ENCODE peak calls at places on chromosome 10, in six cellular contexts. One of them, this sample, is unnamed.

GRCh38 chr10:484441-484924 is 205.0 kb downstream of the DIP2C start:
- DNase-seq in pancreas: no peak
- DNase-seq in activated T-helper 9 cell treated with anti-CD3 and anti-CD28 coated beads, Interleukin-2, amount 50 U/mL, for 16 hours: no peak
- DNase-seq in stimulated activated CD4-positive, alpha-beta T cell treated with anti-CD3 and anti-CD28 coated beads, Interleukin-1b, Interleukin-23, amount 100 ng/mL, for 24 hours: no peak
- DNase-seq in left cardiac atrium: peak; percentile 44
- DNase-seq in occipital lobe: no peak
- DNase-seq in this sample: no peak

GRCh38 chr10:114261116-114261515 is 22.1 kb downstream of the VWA2 start:
- DNase-seq in left cardiac atrium: no peak
- DNase-seq in stimulated activated CD4-positive, alpha-beta T cell treated with anti-CD3 and anti-CD28 coated beads, Interleukin-1b, Interleukin-23, amount 100 ng/mL, for 24 hours: no peak
- DNase-seq in occipital lobe: no peak
- DNase-seq in activated T-helper 9 cell treated with anti-CD3 and anti-CD28 coated beads, Interleukin-2, amount 50 U/mL, for 16 hours: no peak
- DNase-seq in pancreas: no peak
- DNase-seq in this sample: no peak

GRCh38 chr10:49448924-49449323 is 53.0 kb upstream of the DRGX start:
- DNase-seq in occipital lobe: no peak
- DNase-seq in left cardiac atrium: no peak
- DNase-seq in pancreas: no peak
- DNase-seq in activated T-helper 9 cell treated with anti-CD3 and anti-CD28 coated beads, Interleukin-2, amount 50 U/mL, for 16 hours: no peak
- DNase-seq in stimulated activated CD4-positive, alpha-beta T cell treated with anti-CD3 and anti-CD28 coated beads, Interleukin-1b, Interleukin-23, amount 100 ng/mL, for 24 hours: no peak
- DNase-seq in this sample: no peak

GRCh38 chr10:119495061-119495505 is 47.4 kb downstream of the RGS10 start:
- DNase-seq in pancreas: no peak
- DNase-seq in left cardiac atrium: no peak
- DNase-seq in occipital lobe: no peak
- DNase-seq in stimulated activated CD4-positive, alpha-beta T cell treated with anti-CD3 and anti-CD28 coated beads, Interleukin-1b, Interleukin-23, amount 100 ng/mL, for 24 hours: no peak
- DNase-seq in activated T-helper 9 cell treated with anti-CD3 and anti-CD28 coated beads, Interleukin-2, amount 50 U/mL, for 16 hours: no peak
- DNase-seq in this sample: no peak

GRCh38 chr10:15201589-15202300 is 33.3 kb upstream of the NMT2 start:
- DNase-seq in left cardiac atrium: no peak
- DNase-seq in activated T-helper 9 cell treated with anti-CD3 and anti-CD28 coated beads, Interleukin-2, amount 50 U/mL, for 16 hours: no peak
- DNase-seq in stimulated activated CD4-positive, alpha-beta T cell treated with anti-CD3 and anti-CD28 coated beads, Interleukin-1b, Interleukin-23, amount 100 ng/mL, for 24 hours: no peak
- DNase-seq in occipital lobe: no peak
- DNase-seq in pancreas: no peak
- DNase-seq in this sample: no peak

GRCh38 chr10:91864099-91864498 is 45.2 kb downstream of the FGFBP3 start:
- DNase-seq in left cardiac atrium: no peak
- DNase-seq in pancreas: no peak
- DNase-seq in activated T-helper 9 cell treated with anti-CD3 and anti-CD28 coated beads, Interleukin-2, amount 50 U/mL, for 16 hours: no peak
- DNase-seq in stimulated activated CD4-positive, alpha-beta T cell treated with anti-CD3 and anti-CD28 coated beads, Interleukin-1b, Interleukin-23, amount 100 ng/mL, for 24 hours: no peak
- DNase-seq in occipital lobe: no peak
- DNase-seq in this sample: no peak

GRCh38 chr10:115963848-115964247 is 309.2 kb downstream of the GFRA1 start:
- DNase-seq in left cardiac atrium: no peak
- DNase-seq in activated T-helper 9 cell treated with anti-CD3 and anti-CD28 coated beads, Interleukin-2, amount 50 U/mL, for 16 hours: no peak
- DNase-seq in occipital lobe: no peak
- DNase-seq in pancreas: no peak
- DNase-seq in stimulated activated CD4-positive, alpha-beta T cell treated with anti-CD3 and anti-CD28 coated beads, Interleukin-1b, Interleukin-23, amount 100 ng/mL, for 24 hours: no peak
- DNase-seq in this sample: no peak

GRCh38 chr10:126135939-126136595 is 239.7 kb downstream of the FANK1 start:
- DNase-seq in stimulated activated CD4-positive, alpha-beta T cell treated with anti-CD3 and anti-CD28 coated beads, Interleukin-1b, Interleukin-23, amount 100 ng/mL, for 24 hours: no peak
- DNase-seq in left cardiac atrium: no peak
- DNase-seq in occipital lobe: no peak
- DNase-seq in activated T-helper 9 cell treated with anti-CD3 and anti-CD28 coated beads, Interleukin-2, amount 50 U/mL, for 16 hours: no peak
- DNase-seq in pancreas: no peak
- DNase-seq in this sample: no peak

GRCh38 chr10:132851451-132851850 is 65.5 kb upstream of the NKX6-2 start:
- DNase-seq in left cardiac atrium: no peak
- DNase-seq in stimulated activated CD4-positive, alpha-beta T cell treated with anti-CD3 and anti-CD28 coated beads, Interleukin-1b, Interleukin-23, amount 100 ng/mL, for 24 hours: no peak
- DNase-seq in activated T-helper 9 cell treated with anti-CD3 and anti-CD28 coated beads, Interleukin-2, amount 50 U/mL, for 16 hours: no peak
- DNase-seq in occipital lobe: no peak
- DNase-seq in pancreas: no peak
- DNase-seq in this sample: no peak

GRCh38 chr10:63105811-63106755 is 27.0 kb upstream of the NRBF2 start:
- DNase-seq in pancreas: no peak
- DNase-seq in activated T-helper 9 cell treated with anti-CD3 and anti-CD28 coated beads, Interleukin-2, amount 50 U/mL, for 16 hours: no peak
- DNase-seq in stimulated activated CD4-positive, alpha-beta T cell treated with anti-CD3 and anti-CD28 coated beads, Interleukin-1b, Interleukin-23, amount 100 ng/mL, for 24 hours: no peak
- DNase-seq in occipital lobe: no peak
- DNase-seq in left cardiac atrium: peak; percentile 54
- DNase-seq in this sample: no peak

GRCh38 chr10:123808873-123809272 is 82.7 kb downstream of the CPXM2 start:
- DNase-seq in occipital lobe: no peak
- DNase-seq in stimulated activated CD4-positive, alpha-beta T cell treated with anti-CD3 and anti-CD28 coated beads, Interleukin-1b, Interleukin-23, amount 100 ng/mL, for 24 hours: no peak
- DNase-seq in activated T-helper 9 cell treated with anti-CD3 and anti-CD28 coated beads, Interleukin-2, amount 50 U/mL, for 16 hours: no peak
- DNase-seq in pancreas: no peak
- DNase-seq in left cardiac atrium: no peak
- DNase-seq in this sample: no peak

GRCh38 chr10:4202936-4203335 is 417.9 kb upstream of the KLF6 start:
- DNase-seq in occipital lobe: no peak
- DNase-seq in stimulated activated CD4-positive, alpha-beta T cell treated with anti-CD3 and anti-CD28 coated beads, Interleukin-1b, Interleukin-23, amount 100 ng/mL, for 24 hours: no peak
- DNase-seq in activated T-helper 9 cell treated with anti-CD3 and anti-CD28 coated beads, Interleukin-2, amount 50 U/mL, for 16 hours: no peak
- DNase-seq in pancreas: no peak
- DNase-seq in left cardiac atrium: no peak
- DNase-seq in this sample: no peak

GRCh38 chr10:103690281-103690680 is 165.1 kb downstream of the SH3PXD2A start:
- DNase-seq in activated T-helper 9 cell treated with anti-CD3 and anti-CD28 coated beads, Interleukin-2, amount 50 U/mL, for 16 hours: no peak
- DNase-seq in stimulated activated CD4-positive, alpha-beta T cell treated with anti-CD3 and anti-CD28 coated beads, Interleukin-1b, Interleukin-23, amount 100 ng/mL, for 24 hours: no peak
- DNase-seq in pancreas: no peak
- DNase-seq in occipital lobe: peak; percentile 72
- DNase-seq in left cardiac atrium: no peak
- DNase-seq in this sample: no peak

GRCh38 chr10:50540069-50540825 is 83.5 kb downstream of the SGMS1 start:
- DNase-seq in activated T-helper 9 cell treated with anti-CD3 and anti-CD28 coated beads, Interleukin-2, amount 50 U/mL, for 16 hours: no peak
- DNase-seq in left cardiac atrium: no peak
- DNase-seq in occipital lobe: no peak
- DNase-seq in pancreas: no peak
- DNase-seq in stimulated activated CD4-positive, alpha-beta T cell treated with anti-CD3 and anti-CD28 coated beads, Interleukin-1b, Interleukin-23, amount 100 ng/mL, for 24 hours: no peak
- DNase-seq in this sample: no peak

GRCh38 chr10:116796910-116797513 is 52.3 kb upstream of the ENO4 start:
- DNase-seq in stimulated activated CD4-positive, alpha-beta T cell treated with anti-CD3 and anti-CD28 coated beads, Interleukin-1b, Interleukin-23, amount 100 ng/mL, for 24 hours: peak; percentile 54
- DNase-seq in pancreas: peak; percentile 78
- DNase-seq in left cardiac atrium: peak; percentile 78
- DNase-seq in activated T-helper 9 cell treated with anti-CD3 and anti-CD28 coated beads, Interleukin-2, amount 50 U/mL, for 16 hours: peak; percentile 44
- DNase-seq in occipital lobe: peak; percentile 42
- DNase-seq in this sample: peak; percentile 82

GRCh38 chr10:12400266-12400931 is 51.1 kb downstream of the CAMK1D start:
- DNase-seq in occipital lobe: no peak
- DNase-seq in pancreas: no peak
- DNase-seq in stimulated activated CD4-positive, alpha-beta T cell treated with anti-CD3 and anti-CD28 coated beads, Interleukin-1b, Interleukin-23, amount 100 ng/mL, for 24 hours: no peak
- DNase-seq in left cardiac atrium: no peak
- DNase-seq in activated T-helper 9 cell treated with anti-CD3 and anti-CD28 coated beads, Interleukin-2, amount 50 U/mL, for 16 hours: no peak
- DNase-seq in this sample: no peak

GRCh38 chr10:107618461-107619093 is 454.1 kb upstream of the SORCS1 start:
- DNase-seq in occipital lobe: no peak
- DNase-seq in pancreas: no peak
- DNase-seq in stimulated activated CD4-positive, alpha-beta T cell treated with anti-CD3 and anti-CD28 coated beads, Interleukin-1b, Interleukin-23, amount 100 ng/mL, for 24 hours: no peak
- DNase-seq in activated T-helper 9 cell treated with anti-CD3 and anti-CD28 coated beads, Interleukin-2, amount 50 U/mL, for 16 hours: no peak
- DNase-seq in left cardiac atrium: no peak
- DNase-seq in this sample: no peak

GRCh38 chr10:29612657-29613056 is 22.1 kb downstream of the SVIL start:
- DNase-seq in activated T-helper 9 cell treated with anti-CD3 and anti-CD28 coated beads, Interleukin-2, amount 50 U/mL, for 16 hours: no peak
- DNase-seq in pancreas: no peak
- DNase-seq in occipital lobe: no peak
- DNase-seq in left cardiac atrium: no peak
- DNase-seq in stimulated activated CD4-positive, alpha-beta T cell treated with anti-CD3 and anti-CD28 coated beads, Interleukin-1b, Interleukin-23, amount 100 ng/mL, for 24 hours: no peak
- DNase-seq in this sample: no peak

GRCh38 chr10:98620503-98620902 is 173.8 kb upstream of the HPS1 start:
- DNase-seq in left cardiac atrium: no peak
- DNase-seq in pancreas: no peak
- DNase-seq in activated T-helper 9 cell treated with anti-CD3 and anti-CD28 coated beads, Interleukin-2, amount 50 U/mL, for 16 hours: no peak
- DNase-seq in occipital lobe: no peak
- DNase-seq in stimulated activated CD4-positive, alpha-beta T cell treated with anti-CD3 and anti-CD28 coated beads, Interleukin-1b, Interleukin-23, amount 100 ng/mL, for 24 hours: no peak
- DNase-seq in this sample: no peak

GRCh38 chr10:87092861-87093460 is 1.7 kb downstream of the GLUD1 start:
- DNase-seq in left cardiac atrium: no peak
- DNase-seq in pancreas: no peak
- DNase-seq in activated T-helper 9 cell treated with anti-CD3 and anti-CD28 coated beads, Interleukin-2, amount 50 U/mL, for 16 hours: no peak
- DNase-seq in stimulated activated CD4-positive, alpha-beta T cell treated with anti-CD3 and anti-CD28 coated beads, Interleukin-1b, Interleukin-23, amount 100 ng/mL, for 24 hours: no peak
- DNase-seq in occipital lobe: no peak
- DNase-seq in this sample: no peak